ENCODE peak calls at places on chromosomes 2 and 18, in six cellular contexts. I is psoas muscle, G is sciatic nerve, X is iris pigment epithelial cell, S is HEK293T, P is NCI-H1105 treated with DMSO at 0.1 percent for 48 hours. J is an unnamed sample.
A peak's percentile ranks its signal among the peaks of the same experiment; 100 is the strongest.

GRCh38 chr18:34771958-34772357 is 61.9 kb downstream of the DTNA start:
- DNase-seq in X (peak; percentile 38), G (no peak), I (no peak), P (no peak), S (no peak), J (no peak)

GRCh38 chr18:23725827-23726661 is 36.8 kb downstream of the LAMA3 start:
- DNase-seq in S (no peak), I (no peak), G (no peak), X (peak; percentile 36), P (peak; percentile 69), J (no peak)

GRCh38 chr18:62610509-62611394 is 87.9 kb downstream of the ZCCHC2 start:
- DNase-seq in G (no peak), X (no peak), P (no peak), I (no peak), S (no peak), J (no peak)

GRCh38 chr2:2570871-2571270 is 239.8 kb upstream of the MYT1L start:
- DNase-seq in S (no peak), I (no peak), P (no peak), X (no peak), G (no peak), J (no peak)

GRCh38 chr2:16553222-16553621 is 112.4 kb downstream of the CYRIA start:
- DNase-seq in P (peak; percentile 24), X (peak; percentile 42), I (no peak), G (no peak), S (peak; percentile 37), J (peak; percentile 5)

GRCh38 chr18:65403534-65403933 is 347.3 kb upstream of the CDH7 start:
- DNase-seq in X (no peak), S (no peak), P (no peak), G (no peak), I (no peak), J (no peak)

GRCh38 chr2:221573430-221574230 is 1.5 kb upstream of the EPHA4 start:
- DNase-seq in G (peak; percentile 92), P (peak; percentile 73), I (peak; percentile 85), S (peak; percentile 82), X (peak; percentile 78), J (peak; percentile 77)

GRCh38 chr2:64645014-64645418 is 8.7 kb downstream of the SERTAD2 start:
- DNase-seq in P (peak; percentile 86), G (no peak), I (no peak), S (peak; percentile 72), X (peak; percentile 85), J (no peak)

GRCh38 chr18:78979682-78980278 is at the start of gene SALL3:
- DNase-seq in S (peak; percentile 20), P (peak; percentile 15), X (no peak), I (no peak), G (no peak), J (no peak)

GRCh38 chr2:85326406-85326945 is 1.3 kb downstream of the TGOLN2 start:
- DNase-seq in P (no peak), S (peak; percentile 17), X (peak; percentile 61), I (no peak), G (no peak), J (no peak)

GRCh38 chr18:59272971-59273935 is at the start of gene RAX:
- DNase-seq in I (no peak), P (no peak), G (no peak), S (no peak), X (peak; percentile 9), J (no peak)

GRCh38 chr2:215038411-215038810 is 100.0 kb downstream of the ABCA12 start:
- DNase-seq in G (no peak), X (no peak), S (no peak), I (no peak), P (no peak), J (no peak)

J was measured in anterior cingulate cortex.